ENCODE peak calls at places on chromosomes 4 and X, in seven cellular contexts. One of them, this sample, is unnamed.

GRCh38 chr4:70559216-70559830 is 32.7 kb upstream of the AMBN start:
- DNase-seq in H9: no peak
- DNase-seq in mesendoderm: peak; percentile 56
- DNase-seq in mesenchymal stem cell: peak; percentile 43
- DNase-seq in IMR-90: peak; percentile 34
- DNase-seq in neuronal stem cell: peak; percentile 57
- DNase-seq in H1: no peak
- DNase-seq in this sample: peak; percentile 60

GRCh38 chrX:11786862-11787261 is 28.8 kb downstream of the MSL3 start:
- DNase-seq in H9: no peak
- DNase-seq in mesendoderm: no peak
- DNase-seq in mesenchymal stem cell: peak; percentile 38
- DNase-seq in IMR-90: peak; percentile 4
- DNase-seq in neuronal stem cell: no peak
- DNase-seq in H1: no peak
- DNase-seq in this sample: no peak

GRCh38 chr4:151922811-151923210 is 162.0 kb upstream of the GATB start:
- DNase-seq in H9: no peak
- DNase-seq in mesendoderm: no peak
- DNase-seq in mesenchymal stem cell: no peak
- DNase-seq in IMR-90: no peak
- DNase-seq in neuronal stem cell: no peak
- DNase-seq in H1: no peak
- DNase-seq in this sample: no peak

GRCh38 chr4:150072906-150073714 is 5.1 kb upstream of the DCLK2 start:
- DNase-seq in H9: no peak
- DNase-seq in mesendoderm: no peak
- DNase-seq in mesenchymal stem cell: peak; percentile 69
- DNase-seq in IMR-90: peak; percentile 97
- DNase-seq in neuronal stem cell: no peak
- DNase-seq in H1: no peak
- DNase-seq in this sample: no peak

GRCh38 chr4:3702084-3702521 is 64.1 kb upstream of the ADRA2C start:
- DNase-seq in H9: no peak
- DNase-seq in mesendoderm: no peak
- DNase-seq in mesenchymal stem cell: no peak
- DNase-seq in IMR-90: no peak
- DNase-seq in neuronal stem cell: no peak
- DNase-seq in H1: no peak
- DNase-seq in this sample: no peak

GRCh38 chr4:56907009-56907408 is 691 bp upstream of the REST start:
- DNase-seq in H9: peak; percentile 63
- DNase-seq in mesendoderm: peak; percentile 55
- DNase-seq in mesenchymal stem cell: no peak
- DNase-seq in IMR-90: no peak
- DNase-seq in neuronal stem cell: no peak
- DNase-seq in H1: no peak
- DNase-seq in this sample: peak; percentile 15

GRCh38 chrX:148871422-148872152 is 371.2 kb downstream of the AFF2 start:
- DNase-seq in H9: no peak
- DNase-seq in mesendoderm: no peak
- DNase-seq in mesenchymal stem cell: no peak
- DNase-seq in IMR-90: peak; percentile 70
- DNase-seq in neuronal stem cell: no peak
- DNase-seq in H1: no peak
- DNase-seq in this sample: peak; percentile 71

GRCh38 chr4:158934996-158935669 is 166.3 kb downstream of the FNIP2 start:
- DNase-seq in H9: no peak
- DNase-seq in mesendoderm: peak; percentile 64
- DNase-seq in mesenchymal stem cell: no peak
- DNase-seq in IMR-90: peak; percentile 17
- DNase-seq in neuronal stem cell: peak; percentile 23
- DNase-seq in H1: no peak
- DNase-seq in this sample: peak; percentile 57

GRCh38 chr4:85416094-85416493 is 58.9 kb upstream of the ARHGAP24 start:
- DNase-seq in H9: no peak
- DNase-seq in mesendoderm: no peak
- DNase-seq in mesenchymal stem cell: no peak
- DNase-seq in IMR-90: no peak
- DNase-seq in neuronal stem cell: no peak
- DNase-seq in H1: no peak
- DNase-seq in this sample: no peak

GRCh38 chrX:131729295-131729694 is 185.4 kb downstream of the OR13H1 start:
- DNase-seq in H9: no peak
- DNase-seq in mesendoderm: no peak
- DNase-seq in mesenchymal stem cell: no peak
- DNase-seq in IMR-90: peak; percentile 88
- DNase-seq in neuronal stem cell: no peak
- DNase-seq in H1: no peak
- DNase-seq in this sample: no peak

GRCh38 chr4:99945718-99946345 is 586 bp downstream of the DNAJB14 start:
- DNase-seq in H9: no peak
- DNase-seq in mesendoderm: peak; percentile 73
- DNase-seq in mesenchymal stem cell: peak; percentile 60
- DNase-seq in IMR-90: peak; percentile 21
- DNase-seq in neuronal stem cell: peak; percentile 9
- DNase-seq in H1: no peak
- DNase-seq in this sample: peak; percentile 38

GRCh38 chrX:12210196-12210815 is 72.0 kb downstream of the FRMPD4 start:
- DNase-seq in H9: no peak
- DNase-seq in mesendoderm: no peak
- DNase-seq in mesenchymal stem cell: peak; percentile 32
- DNase-seq in IMR-90: peak; percentile 78
- DNase-seq in neuronal stem cell: no peak
- DNase-seq in H1: no peak
- DNase-seq in this sample: no peak

GRCh38 chrX:111170017-111170416 is 74.0 kb downstream of the PAK3 start:
- DNase-seq in H9: no peak
- DNase-seq in mesendoderm: no peak
- DNase-seq in mesenchymal stem cell: no peak
- DNase-seq in IMR-90: peak; percentile 4
- DNase-seq in neuronal stem cell: no peak
- DNase-seq in H1: no peak
- DNase-seq in this sample: no peak

GRCh38 chr4:121594796-121595526 is 101.8 kb downstream of the ANXA5 start:
- DNase-seq in H9: no peak
- DNase-seq in mesendoderm: peak; percentile 29
- DNase-seq in mesenchymal stem cell: peak; percentile 48
- DNase-seq in IMR-90: peak; percentile 30
- DNase-seq in neuronal stem cell: no peak
- DNase-seq in H1: no peak
- DNase-seq in this sample: peak; percentile 28
- H3K4ac ChIP-seq in H9: no peak overlapping the region
- H3K4ac ChIP-seq in mesendoderm: no peak overlapping the region
- H3K4ac ChIP-seq in mesenchymal stem cell: no peak overlapping the region
- H3K4ac ChIP-seq in IMR-90: no peak overlapping the region
- H3K4ac ChIP-seq in neuronal stem cell: no peak overlapping the region
- H3K4ac ChIP-seq in H1: no peak overlapping the region
- H3K4ac ChIP-seq in this sample: no peak overlapping the region

DNA sequence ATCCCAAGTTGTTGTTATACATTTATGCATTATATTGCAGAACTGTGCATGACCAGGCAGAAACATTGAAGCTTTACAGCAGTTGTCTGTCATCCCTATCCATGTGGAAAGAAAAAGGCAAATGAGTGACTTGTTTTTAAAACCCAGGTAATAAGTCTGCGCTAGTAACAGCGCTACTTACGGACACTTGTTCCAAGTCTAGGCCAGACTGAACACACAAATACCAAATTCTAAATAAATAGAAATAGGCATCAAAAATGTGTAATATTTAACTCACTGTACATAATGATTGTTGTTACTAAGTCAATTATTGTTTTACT is 548 bp upstream of the MAML3 start:
- DNase-seq in H9: no peak
- DNase-seq in mesendoderm: no peak
- DNase-seq in mesenchymal stem cell: no peak
- DNase-seq in IMR-90: no peak
- DNase-seq in neuronal stem cell: no peak
- DNase-seq in H1: no peak
- DNase-seq in this sample: no peak
- H3K4me1 ChIP-seq in H9: no peaks in the 10 kb centered on the region
- H3K4me1 ChIP-seq in mesendoderm: no peaks in the 10 kb centered on the region
- H3K4me1 ChIP-seq in mesenchymal stem cell: peaks cover 5% of the 10 kb centered on the region
- H3K4me1 ChIP-seq in IMR-90: peaks cover 3% of the 10 kb centered on the region
- H3K4me1 ChIP-seq in neuronal stem cell: peaks cover 5% of the 10 kb centered on the region
- H3K4me1 ChIP-seq in H1: no peaks in the 10 kb centered on the region
- H3K4me1 ChIP-seq in this sample: no peaks in the 10 kb centered on the region

GRCh38 chrX:9759340-9759739 is 6.3 kb downstream of the GPR143 start:
- DNase-seq in H9: no peak
- DNase-seq in mesendoderm: no peak
- DNase-seq in mesenchymal stem cell: no peak
- DNase-seq in IMR-90: no peak
- DNase-seq in neuronal stem cell: no peak
- DNase-seq in H1: no peak
- DNase-seq in this sample: peak; percentile 7

GRCh38 chrX:9758239-9758638 is 7.4 kb downstream of the GPR143 start:
- DNase-seq in H9: no peak
- DNase-seq in mesendoderm: no peak
- DNase-seq in mesenchymal stem cell: no peak
- DNase-seq in IMR-90: no peak
- DNase-seq in neuronal stem cell: no peak
- DNase-seq in H1: no peak
- DNase-seq in this sample: no peak

GRCh38 chrX:9757366-9757765 is 8.3 kb downstream of the GPR143 start:
- DNase-seq in H9: no peak
- DNase-seq in mesendoderm: no peak
- DNase-seq in mesenchymal stem cell: no peak
- DNase-seq in IMR-90: no peak
- DNase-seq in neuronal stem cell: no peak
- DNase-seq in H1: no peak
- DNase-seq in this sample: peak; percentile 57
- H3K4ac ChIP-seq in H9: no peak overlapping the region
- H3K4ac ChIP-seq in mesendoderm: no peak overlapping the region
- H3K4ac ChIP-seq in mesenchymal stem cell: no peak overlapping the region
- H3K4ac ChIP-seq in IMR-90: no peak overlapping the region
- H3K4ac ChIP-seq in neuronal stem cell: no peak overlapping the region
- H3K4ac ChIP-seq in H1: no peak overlapping the region
- H3K4ac ChIP-seq in this sample: no peak overlapping the region

GRCh38 chr4:41569957-41570356 is 32.0 kb downstream of the LIMCH1 start:
- DNase-seq in H9: no peak
- DNase-seq in mesendoderm: no peak
- DNase-seq in mesenchymal stem cell: peak; percentile 12
- DNase-seq in IMR-90: no peak
- DNase-seq in neuronal stem cell: no peak
- DNase-seq in H1: no peak
- DNase-seq in this sample: no peak
- H3K4me1 ChIP-seq in H9: peaks cover 5% of the 10 kb centered on the region
- H3K4me1 ChIP-seq in mesendoderm: no peaks in the 10 kb centered on the region
- H3K4me1 ChIP-seq in mesenchymal stem cell: no peaks in the 10 kb centered on the region
- H3K4me1 ChIP-seq in IMR-90: no peaks in the 10 kb centered on the region
- H3K4me1 ChIP-seq in neuronal stem cell: peaks cover 11% of the 10 kb centered on the region
- H3K4me1 ChIP-seq in H1: no peaks in the 10 kb centered on the region
- H3K4me1 ChIP-seq in this sample: no peaks in the 10 kb centered on the region

GRCh38 chr4:130099159-130099558 is 1003.2 kb downstream of the C4orf33 start:
- DNase-seq in H9: no peak
- DNase-seq in mesendoderm: no peak
- DNase-seq in mesenchymal stem cell: no peak
- DNase-seq in IMR-90: no peak
- DNase-seq in neuronal stem cell: no peak
- DNase-seq in H1: no peak
- DNase-seq in this sample: no peak
- H3K4ac ChIP-seq in H9: no peak overlapping the region
- H3K4ac ChIP-seq in mesendoderm: no peak overlapping the region
- H3K4ac ChIP-seq in mesenchymal stem cell: no peak overlapping the region
- H3K4ac ChIP-seq in IMR-90: no peak overlapping the region
- H3K4ac ChIP-seq in neuronal stem cell: no peak overlapping the region
- H3K4ac ChIP-seq in H1: no peak overlapping the region
- H3K4ac ChIP-seq in this sample: no peak overlapping the region

GRCh38 chr4:6959261-6959660 is 49.6 kb downstream of the TBC1D14 start:
- DNase-seq in H9: no peak
- DNase-seq in mesendoderm: no peak
- DNase-seq in mesenchymal stem cell: no peak
- DNase-seq in IMR-90: no peak
- DNase-seq in neuronal stem cell: no peak
- DNase-seq in H1: no peak
- DNase-seq in this sample: no peak
- H3K4me1 ChIP-seq in H9: peaks cover 6% of the 10 kb centered on the region
- H3K4me1 ChIP-seq in mesendoderm: no peaks in the 10 kb centered on the region
- H3K4me1 ChIP-seq in mesenchymal stem cell: peaks cover 21% of the 10 kb centered on the region
- H3K4me1 ChIP-seq in IMR-90: peaks cover 16% of the 10 kb centered on the region
- H3K4me1 ChIP-seq in neuronal stem cell: peaks cover 37% of the 10 kb centered on the region
- H3K4me1 ChIP-seq in H1: peaks cover 39% of the 10 kb centered on the region
- H3K4me1 ChIP-seq in this sample: peaks cover 24% of the 10 kb centered on the region

DNA sequence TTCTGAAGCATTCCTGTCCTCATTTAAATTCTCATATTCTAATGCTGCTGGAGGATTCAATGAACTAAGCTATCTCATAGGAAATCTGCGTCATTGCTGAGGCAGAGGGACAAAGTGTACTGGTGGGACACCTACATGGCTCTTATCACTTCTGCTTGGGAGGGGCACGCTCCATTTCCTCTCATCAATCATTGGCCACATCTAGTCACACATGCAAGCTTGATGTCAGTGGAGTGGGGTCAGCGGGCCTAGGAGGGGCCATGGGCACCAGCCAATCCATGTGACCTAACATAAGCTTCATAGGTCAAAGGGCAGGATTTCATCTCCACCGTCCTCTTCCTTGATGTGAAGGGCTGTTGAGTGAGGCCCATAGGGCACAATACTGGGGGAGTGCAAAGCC is 21.4 kb downstream of the BEX3 start:
- DNase-seq in H9: no peak
- DNase-seq in mesendoderm: no peak
- DNase-seq in mesenchymal stem cell: no peak
- DNase-seq in IMR-90: no peak
- DNase-seq in neuronal stem cell: no peak
- DNase-seq in H1: no peak
- DNase-seq in this sample: no peak
- H3K4ac ChIP-seq in H9: no peak overlapping the region
- H3K4ac ChIP-seq in mesendoderm: no peak overlapping the region
- H3K4ac ChIP-seq in mesenchymal stem cell: no peak overlapping the region
- H3K4ac ChIP-seq in IMR-90: peak overlapping the region; percentile 98
- H3K4ac ChIP-seq in neuronal stem cell: no peak overlapping the region
- H3K4ac ChIP-seq in H1: no peak overlapping the region
- H3K4ac ChIP-seq in this sample: no peak overlapping the region

DNA sequence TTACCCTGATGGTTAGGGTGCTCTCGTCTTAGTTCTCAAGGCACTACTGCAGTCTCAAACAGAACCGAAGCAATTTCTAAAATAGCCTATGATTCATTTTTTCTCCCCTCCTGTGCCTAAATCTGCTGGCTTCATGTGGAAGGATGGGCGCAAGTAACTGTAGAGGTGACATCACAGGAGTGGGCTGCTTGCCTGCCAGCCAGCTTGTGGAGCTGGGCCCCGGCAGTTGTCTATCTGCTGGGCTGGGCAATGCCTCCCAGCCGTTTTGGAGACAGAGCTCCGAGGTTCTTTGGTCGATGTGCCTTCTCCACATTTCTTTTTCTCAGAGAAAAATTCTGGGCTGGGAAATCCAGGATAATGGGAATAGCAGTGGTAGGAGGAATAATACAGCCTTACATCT is 34.3 kb upstream of the CITED1 start:
- DNase-seq in H9: no peak
- DNase-seq in mesendoderm: no peak
- DNase-seq in mesenchymal stem cell: no peak
- DNase-seq in IMR-90: no peak
- DNase-seq in neuronal stem cell: no peak
- DNase-seq in H1: no peak
- DNase-seq in this sample: no peak
- H3K4me1 ChIP-seq in H9: no peaks in the 10 kb centered on the region
- H3K4me1 ChIP-seq in mesendoderm: no peaks in the 10 kb centered on the region
- H3K4me1 ChIP-seq in mesenchymal stem cell: no peaks in the 10 kb centered on the region
- H3K4me1 ChIP-seq in IMR-90: no peaks in the 10 kb centered on the region
- H3K4me1 ChIP-seq in neuronal stem cell: no peaks in the 10 kb centered on the region
- H3K4me1 ChIP-seq in H1: no peaks in the 10 kb centered on the region
- H3K4me1 ChIP-seq in this sample: no peaks in the 10 kb centered on the region